ENCODE peak calls at places on chromosome 18, in ten cellular contexts. A is mesendoderm; Y is H7; N is CD8-positive, alpha-beta memory T cell; Z is effector memory CD4-positive, alpha-beta T cell; R is left ventricle myocardium inferior; I is adipocyte; J is uterus; V is right cardiac atrium; C is A549. B is an unnamed sample.

GRCh38 chr18:6414118-6414722 is 491 bp downstream of the L3MBTL4 start:
- DNase-seq in A (peak; percentile 42), Y (peak; percentile 88), N (no peak), Z (no peak), R (peak; percentile 51), I (peak; percentile 52), J (peak; percentile 65), V (peak; percentile 80), C (no peak), B (no peak)

GRCh38 chr18:46950064-46950656 is 32.8 kb downstream of the KATNAL2 start:
- DNase-seq in A (peak; percentile 49), Y (peak; percentile 63), N (no peak), Z (no peak), R (no peak), I (peak; percentile 54), J (no peak), V (no peak), C (no peak), B (no peak)

GRCh38 chr18:21167641-21168372 is 56.2 kb upstream of the ROCK1 start:
- DNase-seq in A (peak; percentile 86), Y (peak; percentile 76), N (no peak), Z (no peak), R (no peak), I (no peak), J (no peak), V (no peak), C (no peak), B (no peak)

GRCh38 chr18:51010218-51010617 is 19.8 kb upstream of the SMAD4 start:
- DNase-seq in A (peak; percentile 35), Y (no peak), N (no peak), Z (no peak), R (no peak), I (no peak), J (no peak), V (no peak), C (no peak), B (no peak)

GRCh38 chr18:13982136-13982535 is 66.8 kb upstream of the MC2R start:
- DNase-seq in A (peak; percentile 90), Y (peak; percentile 63), N (no peak), Z (no peak), R (no peak), I (no peak), J (no peak), V (no peak), C (no peak), B (no peak)

GRCh38 chr18:9619056-9619455 is 4.7 kb upstream of the PPP4R1 start:
- DNase-seq in A (no peak), Y (no peak), N (no peak), Z (no peak), R (no peak), I (no peak), J (no peak), V (no peak), C (no peak), B (peak; percentile 55)

GRCh38 chr18:36392163-36392887 is 94.8 kb downstream of the FHOD3 start:
- DNase-seq in A (no peak), Y (no peak), N (no peak), Z (no peak), R (no peak), I (peak; percentile 20), J (no peak), V (no peak), C (no peak), B (no peak)

GRCh38 chr18:74623047-74623816 is 25.6 kb downstream of the ZNF407 start:
- DNase-seq in A (peak; percentile 22), Y (peak; percentile 40), N (no peak), Z (no peak), R (no peak), I (peak; percentile 41), J (no peak), V (no peak), C (no peak), B (peak; percentile 67)

GRCh38 chr18:2846638-2847340 is at the start of gene EMILIN2:
- DNase-seq in A (peak; percentile 93), Y (peak; percentile 88), N (peak; percentile 56), Z (no peak), R (peak; percentile 75), I (peak; percentile 53), J (peak; percentile 82), V (peak; percentile 91), C (no peak), B (peak; percentile 72)

GRCh38 chr18:79732721-79733025 is 53.1 kb downstream of the CTDP1 start:
- DNase-seq in A (peak; percentile 7), Y (no peak), N (no peak), Z (no peak), R (no peak), I (no peak), J (no peak), V (no peak), C (no peak), B (no peak)
- H3K4me3 ChIP-seq in A (no peak overlapping the region), Y (no peak overlapping the region), N (no peak overlapping the region), Z (no peak overlapping the region), R (no peak overlapping the region), I (peak overlapping the region; percentile 55), J (no peak overlapping the region), V (no peak overlapping the region), C (no peak overlapping the region), B (no peak overlapping the region)

DNA sequence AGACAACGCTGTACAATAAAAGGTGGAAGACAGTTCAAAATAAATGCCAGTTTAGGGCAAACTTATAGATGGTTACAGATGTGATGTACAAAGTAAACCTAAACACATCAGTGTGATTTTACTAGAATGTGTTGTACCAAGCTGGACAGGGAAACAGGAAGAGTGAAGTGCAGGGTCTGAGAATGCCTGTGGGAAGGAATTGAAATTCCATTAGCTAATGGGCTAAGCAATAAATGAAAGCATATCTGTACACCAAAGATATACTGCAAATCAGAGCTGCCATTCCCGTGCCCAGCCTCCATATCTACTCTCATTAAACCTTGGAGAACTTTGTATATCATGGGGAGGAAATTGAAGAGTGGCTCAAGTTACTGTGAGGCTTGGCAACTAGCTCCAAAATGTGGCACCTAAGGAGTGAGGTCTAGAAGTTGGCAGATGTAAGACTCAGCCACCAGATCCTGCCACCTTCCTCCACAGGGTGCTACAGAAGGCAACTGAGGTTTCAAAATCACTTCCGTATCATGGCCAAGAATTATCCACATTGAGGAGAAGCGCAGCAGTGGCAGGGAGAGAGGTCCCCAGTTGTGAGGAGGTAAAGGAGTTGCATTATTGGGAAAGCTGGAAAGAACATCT is 277.8 kb downstream of the TCF4 start:
- DNase-seq in A (no peak), Y (no peak), N (no peak), Z (no peak), R (no peak), I (no peak), J (no peak), V (no peak), C (no peak), B (peak; percentile 27)
- H3K4me3 ChIP-seq in A (no peak overlapping the region), Y (no peak overlapping the region), N (no peak overlapping the region), Z (no peak overlapping the region), R (no peak overlapping the region), I (no peak overlapping the region), J (no peak overlapping the region), V (no peak overlapping the region), C (no peak overlapping the region), B (no peak overlapping the region)

GRCh38 chr18:32767400-32767799 is 5.4 kb downstream of the KLHL14 start:
- DNase-seq in A (no peak), Y (no peak), N (no peak), Z (no peak), R (no peak), I (no peak), J (no peak), V (no peak), C (no peak), B (no peak)
- H3K4me3 ChIP-seq in A (no peak overlapping the region), Y (no peak overlapping the region), N (no peak overlapping the region), Z (no peak overlapping the region), R (no peak overlapping the region), I (no peak overlapping the region), J (no peak overlapping the region), V (no peak overlapping the region), C (no peak overlapping the region), B (no peak overlapping the region)

DNA sequence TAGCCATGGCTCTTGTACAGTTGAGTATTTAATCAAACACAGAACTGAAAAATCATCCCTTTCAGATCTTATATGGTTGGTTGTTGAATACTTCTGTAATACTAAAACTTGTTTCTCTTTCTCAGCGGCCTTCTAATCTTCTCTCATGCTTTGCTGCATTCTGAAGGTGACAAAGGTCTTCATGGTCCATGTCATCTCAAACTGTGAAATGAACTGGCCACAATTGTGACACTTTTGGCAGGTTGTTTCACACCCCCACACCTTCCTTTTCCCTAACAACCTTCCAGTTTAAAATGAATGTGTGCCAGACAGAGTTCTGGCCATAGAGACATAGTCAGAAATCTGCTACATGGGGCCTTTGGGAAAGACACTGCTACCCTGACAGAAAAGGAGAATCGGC is 106.7 kb downstream of the PIGN start:
- DNase-seq in A (no peak), Y (no peak), N (no peak), Z (no peak), R (no peak), I (peak; percentile 2), J (no peak), V (no peak), C (no peak), B (no peak)
- H3K4me3 ChIP-seq in A (no peak overlapping the region), Y (no peak overlapping the region), N (no peak overlapping the region), Z (no peak overlapping the region), R (no peak overlapping the region), I (no peak overlapping the region), J (no peak overlapping the region), V (no peak overlapping the region), C (no peak overlapping the region), B (no peak overlapping the region)

GRCh38 chr18:57437782-57438668 is 2.9 kb downstream of the ONECUT2 start:
- DNase-seq in A (peak; percentile 93), Y (peak; percentile 94), N (no peak), Z (no peak), R (no peak), I (peak; percentile 77), J (no peak), V (peak; percentile 61), C (peak; percentile 49), B (peak; percentile 71)
- H3K4me3 ChIP-seq in A (peak overlapping the region; percentile 37), Y (peak overlapping the region; percentile 46), N (no peak overlapping the region), Z (no peak overlapping the region), R (peak overlapping the region; percentile 53), I (peak overlapping the region; percentile 52), J (no peak overlapping the region), V (peak overlapping the region; percentile 27), C (peak overlapping the region; percentile 61), B (no peak overlapping the region)

GRCh38 chr18:67144342-67144741 is 372.2 kb downstream of the DSEL start:
- DNase-seq in A (no peak), Y (no peak), N (no peak), Z (no peak), R (no peak), I (no peak), J (no peak), V (no peak), C (no peak), B (no peak)

GRCh38 chr18:67140495-67140894 is 376.0 kb downstream of the DSEL start:
- DNase-seq in A (no peak), Y (no peak), N (no peak), Z (no peak), R (no peak), I (no peak), J (no peak), V (no peak), C (no peak), B (no peak)

GRCh38 chr18:67145586-67146292 is 370.8 kb downstream of the DSEL start:
- DNase-seq in A (no peak), Y (no peak), N (no peak), Z (no peak), R (no peak), I (no peak), J (no peak), V (no peak), C (no peak), B (no peak)

GRCh38 chr18:67139899-67140298 is 376.6 kb downstream of the DSEL start:
- DNase-seq in A (no peak), Y (no peak), N (no peak), Z (no peak), R (no peak), I (no peak), J (no peak), V (no peak), C (no peak), B (no peak)

GRCh38 chr18:67142604-67143003 is 373.9 kb downstream of the DSEL start:
- DNase-seq in A (no peak), Y (no peak), N (no peak), Z (no peak), R (no peak), I (no peak), J (no peak), V (no peak), C (no peak), B (no peak)
- H3K4me3 ChIP-seq in A (no peak overlapping the region), Y (no peak overlapping the region), N (no peak overlapping the region), Z (no peak overlapping the region), R (no peak overlapping the region), I (no peak overlapping the region), J (no peak overlapping the region), V (no peak overlapping the region), C (no peak overlapping the region), B (no peak overlapping the region)

B was measured in foreskin fibroblast.